ENCODE peak calls at places on chromosomes 7 and 10, in five cellular contexts. K, V, B, S and M are unnamed samples. For H3K4me1, the result is how much of the 10 kb centered on the place peaks cover.

GRCh38 chr7:151923097-151923876 is 33.0 kb upstream of the GALNTL5 start:
- DNase-seq in S (no peak), K (no peak), B (no peak), V (no peak), M (peak)

GRCh38 chr7:116075351-116076145 is 45.0 kb upstream of the TFEC start:
- DNase-seq in V (peak), K (no peak), B (no peak), S (peak), M (no peak)

GRCh38 chr7:107048783-107049418 is 4.4 kb downstream of the PRKAR2B start:
- DNase-seq in K (no peak), S (no peak), B (no peak), V (no peak), M (no peak)

GRCh38 chr7:2596636-2597635 is 34.9 kb upstream of the TTYH3 start:
- DNase-seq in V (no peak), K (no peak), S (no peak), B (no peak), M (peak)

GRCh38 chr10:86215021-86215420 is 151.6 kb downstream of the GRID1 start:
- DNase-seq in K (no peak), S (peak), B (no peak), V (no peak), M (peak)

GRCh38 chr10:703118-703517 is 13.7 kb upstream of the DIP2C start:
- DNase-seq in V (no peak), B (no peak), S (no peak), K (no peak), M (no peak)

GRCh38 chr7:30285067-30285530 is 702 bp downstream of the ZNRF2 start:
- DNase-seq in B (peak), V (no peak), S (peak), K (no peak), M (no peak)

GRCh38 chr10:110206988-110207804 is at the start of gene MXI1:
- DNase-seq in B (peak), V (peak), S (peak), K (peak), M (peak)

GRCh38 chr7:66055321-66055956 is 20.2 kb upstream of the ASL start:
- DNase-seq in V (no peak), B (no peak), K (no peak), S (no peak), M (no peak)

GRCh38 chr10:5600908-5601307 is 65.5 kb downstream of the ASB13 start:
- DNase-seq in S (no peak), V (no peak), K (no peak), B (no peak), M (peak)

GRCh38 chr10:128739937-128740336 is 613.7 kb upstream of the MKI67 start:
- DNase-seq in S (no peak), V (no peak), K (peak), B (peak), M (no peak)

GRCh38 chr10:19579841-19580240 is 236.4 kb upstream of the PLXDC2 start:
- DNase-seq in V (no peak), S (no peak), K (no peak), B (no peak), M (no peak)

GRCh38 chr10:35412900-35413491 is 76.7 kb downstream of the CCNY start:
- DNase-seq in K (no peak), S (no peak), B (no peak), V (no peak), M (no peak)

GRCh38 chr7:74097937-74098614 is 14.5 kb downstream of the LIMK1 start:
- DNase-seq in K (no peak), B (no peak), V (no peak), S (no peak), M (no peak)

GRCh38 chr7:38448842-38449241 is 175.4 kb upstream of the TARP start:
- DNase-seq in K (no peak), B (no peak), S (no peak), V (no peak), M (no peak)

GRCh38 chr10:77223532-77224460 is 413.8 kb downstream of the KCNMA1 start:
- DNase-seq in V (no peak), B (no peak), K (no peak), S (no peak), M (no peak)

GRCh38 chr7:64947252-64948000 is 43.4 kb downstream of the ZNF117 start:
- DNase-seq in V (peak), B (peak), S (no peak), K (no peak), M (peak)

GRCh38 chr10:52616420-52616764 is 156.2 kb downstream of the MBL2 start:
- DNase-seq in V (no peak), S (no peak), B (no peak), K (no peak), M (no peak)

GRCh38 chr10:110434477-110435096 is 63.1 kb upstream of the DUSP5 start:
- DNase-seq in V (peak), K (no peak), S (no peak), B (no peak), M (no peak)

GRCh38 chr7:66078067-66078466 is 2.4 kb downstream of the ASL start:
- DNase-seq in V (no peak), S (no peak), B (no peak), K (no peak), M (no peak)

GRCh38 chr7:40833541-40834234 is 698.9 kb downstream of the SUGCT start:
- DNase-seq in S (no peak), K (no peak), V (no peak), B (no peak), M (no peak)

GRCh38 chr7:12737836-12738235 is 50.4 kb downstream of the ARL4A start:
- DNase-seq in S (no peak), B (no peak), K (no peak), V (no peak), M (no peak)

GRCh38 chr10:35335718-35336083 is 608 bp upstream of the CCNY start:
- DNase-seq in S (no peak), B (no peak), V (no peak), K (no peak), M (no peak)

GRCh38 chr7:150406565-150407421 is 27.7 kb downstream of the ZNF775 start:
- DNase-seq in B (no peak), V (peak), S (no peak), K (no peak), M (no peak)

GRCh38 chr10:22573820-22574569 is 140.4 kb downstream of the PIP4K2A start:
- DNase-seq in K (peak), V (no peak), B (no peak), S (no peak), M (no peak)

GRCh38 chr7:83588602-83589240 is 60.2 kb downstream of the SEMA3E start:
- DNase-seq in B (no peak), V (no peak), S (no peak), K (no peak), M (no peak)

GRCh38 chr10:34962866-34963265 is 127.3 kb downstream of the CUL2 start:
- DNase-seq in S (peak), V (no peak), B (no peak), K (no peak), M (no peak)

GRCh38 chr10:102635377-102635776 is 8.9 kb upstream of the TRIM8 start:
- DNase-seq in B (no peak), V (no peak), S (peak), K (no peak), M (peak)

GRCh38 chr10:115665549-115665948 is 572.4 kb downstream of the ATRNL1 start:
- DNase-seq in B (no peak), V (no peak), S (no peak), K (no peak), M (no peak)

GRCh38 chr7:7650682-7651206 is 10.2 kb downstream of the UMAD1 start:
- DNase-seq in K (no peak), B (no peak), S (no peak), V (no peak), M (no peak)

GRCh38 chr7:92745241-92745640 is 91.1 kb downstream of the CDK6 start:
- DNase-seq in S (no peak), V (no peak), K (no peak), B (no peak), M (no peak)
- H3K4me1 ChIP-seq in S (under half), V (under half), K (under half), B (under half), M (under half)

GRCh38 chr7:129874722-129875121 is 78.0 kb downstream of the UBE2H start:
- DNase-seq in B (no peak), S (no peak), K (no peak), V (no peak), M (no peak)

GRCh38 chr7:129875745-129876411 is 76.9 kb downstream of the UBE2H start:
- DNase-seq in K (no peak), S (no peak), V (no peak), B (no peak), M (no peak)

GRCh38 chr7:129877146-129877792 is 75.5 kb downstream of the UBE2H start:
- DNase-seq in V (no peak), B (no peak), K (no peak), S (no peak), M (no peak)

GRCh38 chr7:129872054-129872453 is 80.7 kb downstream of the UBE2H start:
- DNase-seq in B (no peak), V (no peak), S (no peak), K (no peak), M (no peak)

DNA sequence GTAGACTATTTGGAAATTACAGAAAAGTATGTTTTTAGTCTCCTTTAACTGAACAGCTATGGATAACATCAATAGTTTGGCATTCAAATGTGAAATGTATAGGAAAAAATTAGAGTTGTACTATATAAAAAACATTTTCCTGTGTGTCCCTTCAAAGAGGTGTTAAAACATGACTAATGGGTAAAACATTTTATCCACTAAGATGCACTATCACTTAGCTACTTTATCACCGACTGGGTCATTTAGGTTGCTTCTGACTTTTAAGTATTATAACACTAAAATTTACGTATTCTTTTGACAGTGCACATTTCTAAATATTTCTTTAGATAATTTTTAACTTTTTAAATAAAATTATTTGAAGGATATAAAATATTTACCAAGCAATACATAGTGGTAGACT is 77.6 kb downstream of the UBE2H start:
- DNase-seq in S (no peak), V (no peak), K (no peak), B (no peak), M (no peak)
- H3K27ac ChIP-seq in S (no peak), V (no peak), K (peak), B (no peak), M (no peak)

GRCh38 chr7:28155964-28156363 is 24.6 kb downstream of the JAZF1 start:
- DNase-seq in B (no peak), K (no peak), V (no peak), S (no peak), M (no peak)
- H3K4me1 ChIP-seq in B (under half), K (under half), V (under half), S (under half), M (under half)

GRCh38 chr7:86148501-86148900 is 495.2 kb upstream of the GRM3 start:
- DNase-seq in V (no peak), B (no peak), S (no peak), K (no peak), M (no peak)
- H3K27ac ChIP-seq in V (no peak), B (no peak), S (no peak), K (no peak), M (no peak)

GRCh38 chr10:124659380-124659779 is 84.8 kb downstream of the FAM53B start:
- DNase-seq in K (no peak), V (no peak), S (no peak), B (no peak), M (no peak)
- H3K4me1 ChIP-seq in K (under half), V (under half), S (under half), B (under half), M (under half)

GRCh38 chr7:36279251-36279925 is 110.3 kb upstream of the ANLN start:
- DNase-seq in K (no peak), B (no peak), V (no peak), S (no peak), M (no peak)
- H3K27ac ChIP-seq in K (no peak), B (no peak), V (no peak), S (no peak), M (no peak)

DNA sequence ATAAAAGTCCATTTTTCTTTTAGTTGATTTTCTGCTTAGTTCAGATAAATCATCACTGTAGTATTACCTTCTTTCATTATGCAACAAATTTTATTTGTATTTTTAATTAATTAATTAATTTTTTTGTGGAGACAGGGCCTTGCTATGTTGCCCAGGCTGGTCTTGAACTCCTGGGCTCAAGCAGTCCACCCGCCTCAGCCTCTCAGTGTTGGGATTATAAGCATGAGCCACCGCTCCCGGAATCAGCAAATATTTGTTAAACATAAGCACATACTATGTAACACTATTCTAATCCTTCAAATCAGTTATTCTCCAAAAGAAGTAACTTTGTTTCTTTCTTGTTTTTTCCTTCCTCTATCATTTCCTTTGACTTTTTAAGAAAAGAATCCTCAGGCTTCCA is 584.8 kb upstream of the ANKRD30A start:
- DNase-seq in V (no peak), K (no peak), S (no peak), B (no peak), M (no peak)
- H3K4me1 ChIP-seq in V (under half), K (under half), S (under half), B (under half), M (under half)